ENCODE peak calls at places on chromosomes 5 and 9, in five cellular contexts. One of them, this sample, is unnamed.
A peak's percentile ranks its signal among the peaks of the same experiment; 100 is the strongest.

GRCh38 chr9:135494791-135495559 is 5.5 kb upstream of the MRPS2 start:
- DNase-seq in pancreas: peak; percentile 7
- DNase-seq in heart right ventricle: no peak
- DNase-seq in astrocyte of the spinal cord: no peak
- DNase-seq in GM13976: no peak
- DNase-seq in this sample: no peak

GRCh38 chr5:115366223-115366622 is 69.8 kb upstream of the CCDC112 start:
- DNase-seq in pancreas: no peak
- DNase-seq in heart right ventricle: peak; percentile 18
- DNase-seq in astrocyte of the spinal cord: peak; percentile 89
- DNase-seq in GM13976: no peak
- DNase-seq in this sample: no peak

GRCh38 chr9:93007529-93008058 is 50.9 kb upstream of the SUSD3 start:
- DNase-seq in pancreas: peak; percentile 48
- DNase-seq in heart right ventricle: no peak
- DNase-seq in astrocyte of the spinal cord: no peak
- DNase-seq in GM13976: no peak
- DNase-seq in this sample: no peak

GRCh38 chr5:125134216-125135081 is 388.0 kb upstream of the ZNF608 start:
- DNase-seq in pancreas: no peak
- DNase-seq in heart right ventricle: no peak
- DNase-seq in astrocyte of the spinal cord: peak; percentile 90
- DNase-seq in GM13976: no peak
- DNase-seq in this sample: no peak

GRCh38 chr9:93166699-93167098 is 17.2 kb upstream of the WNK2 start:
- DNase-seq in pancreas: no peak
- DNase-seq in heart right ventricle: no peak
- DNase-seq in astrocyte of the spinal cord: no peak
- DNase-seq in GM13976: no peak
- DNase-seq in this sample: no peak

GRCh38 chr5:170633235-170634041 is 129.6 kb downstream of the KCNIP1 start:
- DNase-seq in pancreas: no peak
- DNase-seq in heart right ventricle: peak; percentile 80
- DNase-seq in astrocyte of the spinal cord: peak; percentile 79
- DNase-seq in GM13976: no peak
- DNase-seq in this sample: no peak

GRCh38 chr5:146130440-146131045 is 25.2 kb upstream of the PLAC8L1 start:
- DNase-seq in pancreas: no peak
- DNase-seq in heart right ventricle: no peak
- DNase-seq in astrocyte of the spinal cord: peak; percentile 31
- DNase-seq in GM13976: no peak
- DNase-seq in this sample: no peak

GRCh38 chr5:168117469-168117868 is 174.0 kb upstream of the WWC1 start:
- DNase-seq in pancreas: no peak
- DNase-seq in heart right ventricle: no peak
- DNase-seq in astrocyte of the spinal cord: no peak
- DNase-seq in GM13976: no peak
- DNase-seq in this sample: no peak

GRCh38 chr9:26261503-26262330 is 583.5 kb upstream of the TUSC1 start:
- DNase-seq in pancreas: no peak
- DNase-seq in heart right ventricle: no peak
- DNase-seq in astrocyte of the spinal cord: peak; percentile 77
- DNase-seq in GM13976: no peak
- DNase-seq in this sample: no peak

GRCh38 chr5:37005252-37005651 is 128.7 kb downstream of the NIPBL start:
- DNase-seq in pancreas: no peak
- DNase-seq in heart right ventricle: no peak
- DNase-seq in astrocyte of the spinal cord: peak; percentile 67
- DNase-seq in GM13976: no peak
- DNase-seq in this sample: no peak

GRCh38 chr5:163459465-163459887 is 426 bp downstream of the NUDCD2 start:
- DNase-seq in pancreas: no peak
- DNase-seq in heart right ventricle: no peak
- DNase-seq in astrocyte of the spinal cord: no peak
- DNase-seq in GM13976: no peak
- DNase-seq in this sample: no peak
- TF ChIP-seq CTCF in pancreas: no peak
- TF ChIP-seq CTCF in heart right ventricle: no peak
- TF ChIP-seq CTCF in astrocyte of the spinal cord: no peak
- TF ChIP-seq CTCF in GM13976: peak; percentile 33
- TF ChIP-seq CTCF in this sample: peak; percentile 34

DNA sequence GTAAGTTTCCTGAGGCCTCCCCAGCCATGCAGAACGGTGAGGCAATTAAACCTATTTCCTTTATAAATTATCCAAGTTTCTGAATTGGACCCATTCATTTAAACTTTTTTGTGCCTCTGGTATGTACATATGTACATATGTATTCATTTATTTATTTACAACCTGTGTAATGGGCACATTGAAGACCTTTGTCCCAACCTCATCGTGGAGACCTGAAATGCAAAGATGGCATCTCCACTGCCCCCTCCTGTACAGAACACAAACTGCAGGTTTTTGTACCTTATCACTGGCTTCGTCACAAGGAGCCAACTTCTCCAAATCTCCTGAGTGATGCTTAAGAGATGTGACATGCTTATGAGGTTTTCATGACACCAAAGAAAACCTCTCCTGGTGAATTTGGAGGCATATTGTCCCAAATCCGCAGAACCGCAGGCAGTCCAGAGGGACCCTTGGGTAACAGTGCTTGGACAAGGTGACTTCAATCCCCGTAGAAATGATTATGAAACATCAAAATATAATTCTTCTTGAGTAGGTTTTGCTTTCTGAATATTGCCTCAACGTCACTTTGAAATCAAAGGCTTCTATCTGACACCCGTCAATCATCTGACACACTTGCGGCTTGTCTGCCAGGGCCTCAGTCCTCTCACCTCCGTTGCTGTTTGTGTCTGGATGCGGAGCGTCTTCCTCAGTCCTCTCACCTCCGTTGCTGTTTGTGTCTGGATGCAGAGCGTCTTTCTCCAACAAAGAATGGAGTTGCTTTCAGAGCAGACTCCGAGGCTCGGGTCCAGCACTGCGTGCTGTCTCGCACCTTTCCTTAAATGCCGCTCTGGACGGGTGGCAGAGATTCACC is 135.0 kb upstream of the IRX4 start:
- DNase-seq in pancreas: no peak
- DNase-seq in heart right ventricle: no peak
- DNase-seq in astrocyte of the spinal cord: no peak
- DNase-seq in GM13976: peak; percentile 71
- DNase-seq in this sample: peak; percentile 63
- TF ChIP-seq CTCF in pancreas: no peak
- TF ChIP-seq CTCF in heart right ventricle: peak; percentile 24
- TF ChIP-seq CTCF in astrocyte of the spinal cord: peak; percentile 7
- TF ChIP-seq CTCF in GM13976: peak; percentile 33
- TF ChIP-seq CTCF in this sample: peak; percentile 64

DNA sequence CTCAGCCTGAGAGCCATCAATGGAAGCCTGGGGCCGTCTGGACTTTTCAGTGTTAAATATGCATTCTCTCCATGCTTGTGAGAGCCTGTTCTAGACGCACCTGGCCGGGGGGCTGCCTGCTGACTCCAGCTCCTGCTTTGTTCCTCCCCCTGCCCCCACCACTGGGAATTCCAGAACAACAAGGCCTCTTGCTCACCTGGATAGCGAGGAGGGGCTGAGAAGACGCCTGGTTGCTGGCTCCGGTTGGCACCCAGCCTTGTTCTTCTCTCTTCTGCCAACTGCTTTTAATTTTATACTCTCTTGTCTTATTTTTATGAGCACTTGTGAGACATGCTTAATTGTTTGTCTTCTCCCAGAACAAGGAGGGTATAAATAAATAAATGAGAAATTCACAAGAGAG is 15.0 kb upstream of the RAPGEF1 start:
- DNase-seq in pancreas: peak; percentile 34
- DNase-seq in heart right ventricle: no peak
- DNase-seq in astrocyte of the spinal cord: no peak
- DNase-seq in GM13976: no peak
- DNase-seq in this sample: no peak
- TF ChIP-seq CTCF in pancreas: no peak
- TF ChIP-seq CTCF in heart right ventricle: no peak
- TF ChIP-seq CTCF in astrocyte of the spinal cord: no peak
- TF ChIP-seq CTCF in GM13976: no peak
- TF ChIP-seq CTCF in this sample: no peak

GRCh38 chr9:70576121-70576520 is 161.7 kb upstream of the KLF9 start:
- DNase-seq in pancreas: no peak
- DNase-seq in heart right ventricle: no peak
- DNase-seq in astrocyte of the spinal cord: no peak
- DNase-seq in GM13976: no peak
- DNase-seq in this sample: no peak

GRCh38 chr9:70577671-70578070 is 163.2 kb upstream of the KLF9 start:
- DNase-seq in pancreas: no peak
- DNase-seq in heart right ventricle: no peak
- DNase-seq in astrocyte of the spinal cord: no peak
- DNase-seq in GM13976: no peak
- DNase-seq in this sample: no peak

GRCh38 chr9:70580593-70581195 is 166.2 kb upstream of the KLF9 start:
- DNase-seq in pancreas: no peak
- DNase-seq in heart right ventricle: no peak
- DNase-seq in astrocyte of the spinal cord: no peak
- DNase-seq in GM13976: no peak
- DNase-seq in this sample: no peak

GRCh38 chr9:70579686-70580085 is 165.2 kb upstream of the KLF9 start:
- DNase-seq in pancreas: no peak
- DNase-seq in heart right ventricle: no peak
- DNase-seq in astrocyte of the spinal cord: no peak
- DNase-seq in GM13976: no peak
- DNase-seq in this sample: no peak

GRCh38 chr9:70578720-70579119 is 164.3 kb upstream of the KLF9 start:
- DNase-seq in pancreas: no peak
- DNase-seq in heart right ventricle: no peak
- DNase-seq in astrocyte of the spinal cord: no peak
- DNase-seq in GM13976: no peak
- DNase-seq in this sample: no peak
- TF ChIP-seq CTCF in pancreas: no peak
- TF ChIP-seq CTCF in heart right ventricle: no peak
- TF ChIP-seq CTCF in astrocyte of the spinal cord: no peak
- TF ChIP-seq CTCF in GM13976: no peak
- TF ChIP-seq CTCF in this sample: peak; percentile 29

GRCh38 chr5:147913786-147914185 is 7.4 kb upstream of the C5orf46 start:
- DNase-seq in pancreas: no peak
- DNase-seq in heart right ventricle: no peak
- DNase-seq in astrocyte of the spinal cord: no peak
- DNase-seq in GM13976: no peak
- DNase-seq in this sample: no peak
- TF ChIP-seq CTCF in pancreas: no peak
- TF ChIP-seq CTCF in heart right ventricle: no peak
- TF ChIP-seq CTCF in astrocyte of the spinal cord: no peak
- TF ChIP-seq CTCF in GM13976: no peak
- TF ChIP-seq CTCF in this sample: no peak

GRCh38 chr5:94969174-94969573 is 315.7 kb downstream of the MCTP1 start:
- DNase-seq in pancreas: no peak
- DNase-seq in heart right ventricle: no peak
- DNase-seq in astrocyte of the spinal cord: peak; percentile 69
- DNase-seq in GM13976: no peak
- DNase-seq in this sample: no peak
- TF ChIP-seq CTCF in pancreas: no peak
- TF ChIP-seq CTCF in heart right ventricle: no peak
- TF ChIP-seq CTCF in astrocyte of the spinal cord: peak; percentile 40
- TF ChIP-seq CTCF in GM13976: no peak
- TF ChIP-seq CTCF in this sample: peak; percentile 36

GRCh38 chr9:124840300-124840833 is 12.9 kb upstream of the WDR38 start:
- DNase-seq in pancreas: peak; percentile 88
- DNase-seq in heart right ventricle: no peak
- DNase-seq in astrocyte of the spinal cord: no peak
- DNase-seq in GM13976: no peak
- DNase-seq in this sample: no peak
- TF ChIP-seq CTCF in pancreas: no peak
- TF ChIP-seq CTCF in heart right ventricle: peak; percentile 13
- TF ChIP-seq CTCF in astrocyte of the spinal cord: peak; percentile 44
- TF ChIP-seq CTCF in GM13976: no peak
- TF ChIP-seq CTCF in this sample: peak; percentile 31

GRCh38 chr9:91004992-91005391 is 203.4 kb downstream of the SYK start:
- DNase-seq in pancreas: no peak
- DNase-seq in heart right ventricle: no peak
- DNase-seq in astrocyte of the spinal cord: no peak
- DNase-seq in GM13976: no peak
- DNase-seq in this sample: no peak
- TF ChIP-seq CTCF in pancreas: no peak
- TF ChIP-seq CTCF in heart right ventricle: no peak
- TF ChIP-seq CTCF in astrocyte of the spinal cord: no peak
- TF ChIP-seq CTCF in GM13976: no peak
- TF ChIP-seq CTCF in this sample: peak; percentile 10

DNA sequence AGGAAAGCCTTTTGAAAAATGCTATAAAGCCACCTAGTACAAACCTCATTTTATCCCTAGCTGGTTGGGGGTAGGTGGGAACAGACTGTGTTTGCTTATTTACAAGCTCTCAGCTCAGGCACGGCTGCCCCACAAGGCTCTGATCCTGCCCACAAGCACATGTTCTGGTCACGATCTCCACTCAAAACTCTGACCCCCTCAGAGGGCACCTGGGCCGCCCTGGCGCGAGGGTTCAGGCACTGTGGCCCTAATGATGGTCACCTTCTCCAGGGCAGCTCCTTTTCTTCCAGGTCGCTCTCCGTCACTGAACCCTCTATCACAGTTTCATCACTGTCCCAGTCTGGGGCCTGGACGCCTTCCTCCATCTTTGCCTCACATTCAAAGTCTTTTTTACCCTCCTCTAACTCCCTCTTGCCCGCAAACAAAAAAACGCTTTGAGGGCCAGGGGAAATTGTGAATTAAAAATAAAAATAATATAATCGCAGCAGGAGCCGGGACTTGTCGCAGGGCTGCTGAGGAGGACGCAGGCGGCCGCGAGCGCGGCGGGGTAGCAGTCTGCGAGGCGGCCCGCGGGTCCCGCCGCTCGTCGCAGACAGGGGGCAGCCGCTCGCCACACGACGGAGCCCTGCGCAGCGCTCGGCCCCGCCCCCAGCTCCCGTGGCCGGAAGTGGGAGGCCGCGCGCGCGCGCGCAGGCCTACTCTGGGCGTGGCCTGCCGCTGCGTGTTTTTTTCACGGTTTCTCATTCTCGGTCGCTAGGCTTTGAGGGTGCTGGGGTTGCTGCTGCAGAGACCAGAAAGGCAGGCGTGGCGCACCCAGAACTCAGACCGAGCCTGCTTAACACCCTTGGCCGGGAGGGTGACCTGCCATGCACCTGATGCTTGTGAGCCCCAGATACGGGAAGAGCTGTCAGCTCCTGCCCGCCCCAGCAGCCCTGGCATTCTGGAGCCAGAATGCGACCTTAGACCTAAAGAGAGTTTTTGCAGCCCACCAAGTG is at the start of gene ANKRD31:
- DNase-seq in pancreas: peak; percentile 92
- DNase-seq in heart right ventricle: peak; percentile 77
- DNase-seq in astrocyte of the spinal cord: peak; percentile 77
- DNase-seq in GM13976: peak; percentile 96
- DNase-seq in this sample: peak; percentile 95
- TF ChIP-seq CTCF in pancreas: peak; percentile 90
- TF ChIP-seq CTCF in heart right ventricle: peak; percentile 91
- TF ChIP-seq CTCF in astrocyte of the spinal cord: peak; percentile 61
- TF ChIP-seq CTCF in GM13976: peak; percentile 91
- TF ChIP-seq CTCF in this sample: peak; percentile 94

GRCh38 chr9:33785914-33786313 is 9.4 kb upstream of the PRSS3 start:
- DNase-seq in pancreas: no peak
- DNase-seq in heart right ventricle: no peak
- DNase-seq in astrocyte of the spinal cord: no peak
- DNase-seq in GM13976: no peak
- DNase-seq in this sample: no peak
- TF ChIP-seq CTCF in pancreas: peak; percentile 27
- TF ChIP-seq CTCF in heart right ventricle: no peak
- TF ChIP-seq CTCF in astrocyte of the spinal cord: peak; percentile 33
- TF ChIP-seq CTCF in GM13976: no peak
- TF ChIP-seq CTCF in this sample: peak; percentile 27